ENCODE peak calls at places on chromosomes 4 and X, in seven cellular contexts. One of them, this sample, is unnamed.

GRCh38 chr4:179151770-179152169 is 1709.5 kb upstream of the AGA start:
- DNase-seq in suprapubic skin: no peak
- DNase-seq in left lung: no peak
- DNase-seq in tibial nerve: no peak
- DNase-seq in IMR-90: no peak
- DNase-seq in upper lobe of left lung: no peak
- DNase-seq in OCI-LY7: no peak
- DNase-seq in this sample: no peak

GRCh38 chrX:77788050-77788449 is 2.0 kb upstream of the ATRX start:
- DNase-seq in suprapubic skin: no peak
- DNase-seq in left lung: no peak
- DNase-seq in tibial nerve: peak
- DNase-seq in IMR-90: peak
- DNase-seq in upper lobe of left lung: no peak
- DNase-seq in OCI-LY7: peak
- DNase-seq in this sample: peak

GRCh38 chr4:10582059-10582686 is 102.4 kb downstream of the CLNK start:
- DNase-seq in suprapubic skin: no peak
- DNase-seq in left lung: no peak
- DNase-seq in tibial nerve: peak
- DNase-seq in IMR-90: peak
- DNase-seq in upper lobe of left lung: no peak
- DNase-seq in OCI-LY7: peak
- DNase-seq in this sample: peak

GRCh38 chrX:43559643-43560042 is 96.5 kb upstream of the MAOA start:
- DNase-seq in suprapubic skin: peak
- DNase-seq in left lung: peak
- DNase-seq in tibial nerve: peak
- DNase-seq in IMR-90: peak
- DNase-seq in upper lobe of left lung: no peak
- DNase-seq in OCI-LY7: peak
- DNase-seq in this sample: peak

GRCh38 chr4:76105652-76106051 is 31.1 kb downstream of the ART3 start:
- DNase-seq in suprapubic skin: no peak
- DNase-seq in left lung: no peak
- DNase-seq in tibial nerve: no peak
- DNase-seq in IMR-90: no peak
- DNase-seq in upper lobe of left lung: no peak
- DNase-seq in OCI-LY7: no peak
- DNase-seq in this sample: no peak

GRCh38 chr4:182840108-182840507 is 77.1 kb downstream of the DCTD start:
- DNase-seq in suprapubic skin: no peak
- DNase-seq in left lung: no peak
- DNase-seq in tibial nerve: no peak
- DNase-seq in IMR-90: no peak
- DNase-seq in upper lobe of left lung: no peak
- DNase-seq in OCI-LY7: no peak
- DNase-seq in this sample: no peak

GRCh38 chr4:13765535-13765934 is 138.0 kb upstream of the BOD1L1 start:
- DNase-seq in suprapubic skin: no peak
- DNase-seq in left lung: no peak
- DNase-seq in tibial nerve: no peak
- DNase-seq in IMR-90: peak
- DNase-seq in upper lobe of left lung: no peak
- DNase-seq in OCI-LY7: no peak
- DNase-seq in this sample: peak

GRCh38 chr4:12050357-12050756 is 621.7 kb upstream of the HS3ST1 start:
- DNase-seq in suprapubic skin: no peak
- DNase-seq in left lung: no peak
- DNase-seq in tibial nerve: no peak
- DNase-seq in IMR-90: no peak
- DNase-seq in upper lobe of left lung: no peak
- DNase-seq in OCI-LY7: no peak
- DNase-seq in this sample: no peak

GRCh38 chrX:139429913-139430312 is 100.6 kb upstream of the F9 start:
- DNase-seq in suprapubic skin: no peak
- DNase-seq in left lung: no peak
- DNase-seq in tibial nerve: no peak
- DNase-seq in IMR-90: no peak
- DNase-seq in upper lobe of left lung: no peak
- DNase-seq in OCI-LY7: no peak
- DNase-seq in this sample: peak

GRCh38 chr4:100095729-100096595 is 94.3 kb downstream of the DDIT4L start:
- DNase-seq in suprapubic skin: peak
- DNase-seq in left lung: peak
- DNase-seq in tibial nerve: peak
- DNase-seq in IMR-90: peak
- DNase-seq in upper lobe of left lung: no peak
- DNase-seq in OCI-LY7: peak
- DNase-seq in this sample: peak

GRCh38 chr4:100929135-100929534 is 411.3 kb upstream of the EMCN start:
- DNase-seq in suprapubic skin: no peak
- DNase-seq in left lung: no peak
- DNase-seq in tibial nerve: peak
- DNase-seq in IMR-90: no peak
- DNase-seq in upper lobe of left lung: no peak
- DNase-seq in OCI-LY7: no peak
- DNase-seq in this sample: peak

GRCh38 chrX:135185795-135186443 is 14.7 kb upstream of the CT55 start:
- DNase-seq in suprapubic skin: no peak
- DNase-seq in left lung: no peak
- DNase-seq in tibial nerve: peak
- DNase-seq in IMR-90: peak
- DNase-seq in upper lobe of left lung: no peak
- DNase-seq in OCI-LY7: peak
- DNase-seq in this sample: peak

GRCh38 chrX:119605398-119605738 is 856 bp downstream of the NKRF start:
- DNase-seq in suprapubic skin: no peak
- DNase-seq in left lung: peak
- DNase-seq in tibial nerve: peak
- DNase-seq in IMR-90: no peak
- DNase-seq in upper lobe of left lung: no peak
- DNase-seq in OCI-LY7: no peak
- DNase-seq in this sample: no peak

GRCh38 chrX:153460826-153461225 is 9.6 kb downstream of the HAUS7 start:
- DNase-seq in suprapubic skin: no peak
- DNase-seq in left lung: no peak
- DNase-seq in tibial nerve: no peak
- DNase-seq in IMR-90: peak
- DNase-seq in upper lobe of left lung: no peak
- DNase-seq in OCI-LY7: peak
- DNase-seq in this sample: peak

GRCh38 chrX:44871114-44871645 is 1.8 kb upstream of the KDM6A start:
- DNase-seq in suprapubic skin: no peak
- DNase-seq in left lung: peak
- DNase-seq in tibial nerve: no peak
- DNase-seq in IMR-90: no peak
- DNase-seq in upper lobe of left lung: no peak
- DNase-seq in OCI-LY7: no peak
- DNase-seq in this sample: peak

GRCh38 chr4:10011277-10011676 is 10.0 kb downstream of the SLC2A9 start:
- DNase-seq in suprapubic skin: no peak
- DNase-seq in left lung: no peak
- DNase-seq in tibial nerve: no peak
- DNase-seq in IMR-90: no peak
- DNase-seq in upper lobe of left lung: no peak
- DNase-seq in OCI-LY7: no peak
- DNase-seq in this sample: no peak

GRCh38 chr4:18198653-18199052 is 177.1 kb upstream of the LCORL start:
- DNase-seq in suprapubic skin: no peak
- DNase-seq in left lung: no peak
- DNase-seq in tibial nerve: no peak
- DNase-seq in IMR-90: no peak
- DNase-seq in upper lobe of left lung: no peak
- DNase-seq in OCI-LY7: no peak
- DNase-seq in this sample: no peak

GRCh38 chr4:165583341-165583740 is 204.5 kb downstream of the CPE start:
- DNase-seq in suprapubic skin: no peak
- DNase-seq in left lung: no peak
- DNase-seq in tibial nerve: no peak
- DNase-seq in IMR-90: no peak
- DNase-seq in upper lobe of left lung: no peak
- DNase-seq in OCI-LY7: no peak
- DNase-seq in this sample: no peak

GRCh38 chr4:20251796-20252655 is at the start of gene SLIT2:
- DNase-seq in suprapubic skin: peak
- DNase-seq in left lung: peak
- DNase-seq in tibial nerve: peak
- DNase-seq in IMR-90: peak
- DNase-seq in upper lobe of left lung: peak
- DNase-seq in OCI-LY7: no peak
- DNase-seq in this sample: peak

GRCh38 chr4:20839957-20840356 is 139.7 kb downstream of the PACRGL start:
- DNase-seq in suprapubic skin: no peak
- DNase-seq in left lung: no peak
- DNase-seq in tibial nerve: no peak
- DNase-seq in IMR-90: peak
- DNase-seq in upper lobe of left lung: no peak
- DNase-seq in OCI-LY7: no peak
- DNase-seq in this sample: peak

GRCh38 chr4:135316266-135316779 is 1114.7 kb upstream of the PABPC4L start:
- DNase-seq in suprapubic skin: no peak
- DNase-seq in left lung: no peak
- DNase-seq in tibial nerve: no peak
- DNase-seq in IMR-90: no peak
- DNase-seq in upper lobe of left lung: no peak
- DNase-seq in OCI-LY7: no peak
- DNase-seq in this sample: no peak

GRCh38 chr4:135325264-135325663 is 1123.7 kb upstream of the PABPC4L start:
- DNase-seq in suprapubic skin: no peak
- DNase-seq in left lung: no peak
- DNase-seq in tibial nerve: no peak
- DNase-seq in IMR-90: no peak
- DNase-seq in upper lobe of left lung: no peak
- DNase-seq in OCI-LY7: no peak
- DNase-seq in this sample: no peak

DNA sequence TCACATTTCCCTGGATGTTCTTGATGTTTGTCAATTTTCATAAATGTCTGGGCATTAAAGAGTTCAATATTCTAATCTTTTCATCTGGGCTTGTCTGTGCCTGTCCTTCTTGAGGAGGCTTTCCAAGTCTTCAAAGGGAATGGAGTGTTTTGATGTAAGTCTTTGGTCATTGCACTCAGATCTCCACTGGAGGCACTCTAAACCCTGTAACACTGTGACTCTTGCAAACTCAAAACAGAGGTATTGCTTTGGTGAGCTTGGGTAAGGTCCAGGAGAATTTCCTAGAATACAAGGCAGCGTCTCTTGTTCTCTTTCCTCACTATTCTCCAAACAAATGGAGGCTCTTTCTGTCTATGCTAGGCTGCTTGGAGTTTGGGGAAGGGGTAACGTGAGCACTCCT is 1118.1 kb upstream of the PABPC4L start:
- DNase-seq in suprapubic skin: no peak
- DNase-seq in left lung: no peak
- DNase-seq in tibial nerve: no peak
- DNase-seq in IMR-90: no peak
- DNase-seq in upper lobe of left lung: no peak
- DNase-seq in OCI-LY7: no peak
- DNase-seq in this sample: no peak
- TF ChIP-seq CTCF in suprapubic skin: no peak
- TF ChIP-seq CTCF in left lung: no peak
- TF ChIP-seq CTCF in tibial nerve: no peak
- TF ChIP-seq CTCF in IMR-90: no peak
- TF ChIP-seq CTCF in upper lobe of left lung: no peak
- TF ChIP-seq CTCF in OCI-LY7: no peak
- TF ChIP-seq CTCF in this sample: no peak

GRCh38 chrX:48936429-48937064 is 17.7 kb upstream of the PIM2 start:
- DNase-seq in suprapubic skin: no peak
- DNase-seq in left lung: no peak
- DNase-seq in tibial nerve: no peak
- DNase-seq in IMR-90: no peak
- DNase-seq in upper lobe of left lung: no peak
- DNase-seq in OCI-LY7: no peak
- DNase-seq in this sample: no peak
- H3K4me3 ChIP-seq in suprapubic skin: no peak
- H3K4me3 ChIP-seq in left lung: no peak
- H3K4me3 ChIP-seq in tibial nerve: no peak
- H3K4me3 ChIP-seq in IMR-90: no peak
- H3K4me3 ChIP-seq in upper lobe of left lung: no peak
- H3K4me3 ChIP-seq in OCI-LY7: peak
- H3K4me3 ChIP-seq in this sample: no peak

GRCh38 chrX:51798701-51799100 is 55.5 kb downstream of the GSPT2 start:
- DNase-seq in suprapubic skin: no peak
- DNase-seq in left lung: no peak
- DNase-seq in tibial nerve: no peak
- DNase-seq in IMR-90: no peak
- DNase-seq in upper lobe of left lung: no peak
- DNase-seq in OCI-LY7: peak
- DNase-seq in this sample: no peak

GRCh38 chrX:51803833-51804232 is 60.6 kb downstream of the GSPT2 start:
- DNase-seq in suprapubic skin: no peak
- DNase-seq in left lung: no peak
- DNase-seq in tibial nerve: no peak
- DNase-seq in IMR-90: no peak
- DNase-seq in upper lobe of left lung: no peak
- DNase-seq in OCI-LY7: no peak
- DNase-seq in this sample: peak

GRCh38 chrX:51804741-51805140 is 61.5 kb downstream of the GSPT2 start:
- DNase-seq in suprapubic skin: no peak
- DNase-seq in left lung: no peak
- DNase-seq in tibial nerve: no peak
- DNase-seq in IMR-90: no peak
- DNase-seq in upper lobe of left lung: no peak
- DNase-seq in OCI-LY7: no peak
- DNase-seq in this sample: no peak

DNA sequence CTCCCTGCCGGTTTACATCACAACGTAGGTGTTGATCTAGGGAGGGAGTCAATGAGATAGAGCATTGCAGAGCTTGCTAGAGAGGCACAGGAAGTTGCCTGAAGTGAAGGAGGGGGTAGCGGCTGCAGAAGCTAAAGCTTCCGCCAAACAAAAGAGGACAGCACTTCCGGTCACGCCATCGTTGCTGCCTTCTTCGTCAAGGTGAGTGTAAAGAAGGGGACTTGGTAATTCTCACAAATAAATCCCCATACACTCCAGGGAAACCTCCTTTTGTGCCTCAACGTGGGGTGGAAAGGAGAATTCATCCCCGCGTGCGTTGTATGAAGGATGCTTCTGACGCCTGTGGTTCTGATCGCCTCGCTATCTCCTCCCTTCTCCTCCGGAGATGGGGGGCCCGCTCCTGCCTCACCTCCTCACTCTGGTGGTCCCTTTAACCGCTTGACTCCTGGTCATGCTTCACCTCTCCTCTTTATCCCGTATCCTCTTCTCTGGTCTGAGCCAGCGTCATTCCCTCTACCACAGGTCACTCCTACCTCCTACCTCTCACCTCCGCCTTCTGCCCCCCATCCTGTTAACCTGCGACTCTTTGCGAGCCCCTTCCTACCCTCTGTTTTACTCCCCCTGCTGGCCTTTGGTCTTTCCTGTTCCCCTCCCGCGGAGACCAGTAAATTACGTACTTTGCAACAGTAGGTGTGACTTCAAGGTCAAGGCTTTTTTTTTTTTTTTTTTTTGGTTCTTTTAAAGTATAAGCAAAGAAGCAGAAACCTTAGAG is 59.9 kb downstream of the GSPT2 start:
- DNase-seq in suprapubic skin: peak
- DNase-seq in left lung: peak
- DNase-seq in tibial nerve: peak
- DNase-seq in IMR-90: peak
- DNase-seq in upper lobe of left lung: no peak
- DNase-seq in OCI-LY7: peak
- DNase-seq in this sample: peak
- TF ChIP-seq CTCF in suprapubic skin: no peak
- TF ChIP-seq CTCF in left lung: no peak
- TF ChIP-seq CTCF in tibial nerve: no peak
- TF ChIP-seq CTCF in IMR-90: peak
- TF ChIP-seq CTCF in upper lobe of left lung: no peak
- TF ChIP-seq CTCF in OCI-LY7: peak
- TF ChIP-seq CTCF in this sample: peak

GRCh38 chrX:123964155-123964554 is 2.6 kb downstream of the STAG2 start:
- DNase-seq in suprapubic skin: no peak
- DNase-seq in left lung: no peak
- DNase-seq in tibial nerve: no peak
- DNase-seq in IMR-90: peak
- DNase-seq in upper lobe of left lung: no peak
- DNase-seq in OCI-LY7: no peak
- DNase-seq in this sample: peak
- H3K4me3 ChIP-seq in suprapubic skin: peak
- H3K4me3 ChIP-seq in left lung: no peak
- H3K4me3 ChIP-seq in tibial nerve: no peak
- H3K4me3 ChIP-seq in IMR-90: no peak
- H3K4me3 ChIP-seq in upper lobe of left lung: no peak
- H3K4me3 ChIP-seq in OCI-LY7: peak
- H3K4me3 ChIP-seq in this sample: no peak

This sample was measured in fibroblast of mammary gland.